ENCODE peak calls at places on chromosomes 5 and 9, in seven cellular contexts. One of them, this sample, is unnamed.

GRCh38 chr5:38540348-38540747 is 16.1 kb downstream of the LIFR start:
- DNase-seq in gastrocnemius medialis: peak
- DNase-seq in A549: no peak
- DNase-seq in ovary: no peak
- DNase-seq in erythroblast: no peak
- DNase-seq in IMR-90: no peak
- DNase-seq in body of pancreas: peak
- DNase-seq in this sample: no peak

GRCh38 chr9:89542461-89543021 is 44.6 kb upstream of the SEMA4D start:
- DNase-seq in body of pancreas: no peak
- DNase-seq in erythroblast: no peak
- DNase-seq in IMR-90: no peak
- DNase-seq in A549: no peak
- DNase-seq in gastrocnemius medialis: no peak
- DNase-seq in ovary: no peak
- DNase-seq in this sample: no peak

GRCh38 chr5:169701910-169702451 is 64.9 kb downstream of the DOCK2 start:
- DNase-seq in erythroblast: peak
- DNase-seq in ovary: no peak
- DNase-seq in A549: no peak
- DNase-seq in gastrocnemius medialis: no peak
- DNase-seq in body of pancreas: no peak
- DNase-seq in IMR-90: peak
- DNase-seq in this sample: no peak

GRCh38 chr9:110602281-110602680 is 22.7 kb upstream of the SVEP1 start:
- DNase-seq in IMR-90: no peak
- DNase-seq in gastrocnemius medialis: no peak
- DNase-seq in body of pancreas: no peak
- DNase-seq in A549: no peak
- DNase-seq in erythroblast: no peak
- DNase-seq in ovary: no peak
- DNase-seq in this sample: no peak

GRCh38 chr5:133497608-133498348 is 114.6 kb downstream of the FSTL4 start:
- DNase-seq in erythroblast: no peak
- DNase-seq in ovary: no peak
- DNase-seq in A549: no peak
- DNase-seq in gastrocnemius medialis: no peak
- DNase-seq in body of pancreas: no peak
- DNase-seq in IMR-90: no peak
- DNase-seq in this sample: no peak

GRCh38 chr9:75063556-75064305 is 24.2 kb downstream of the NMRK1 start:
- DNase-seq in gastrocnemius medialis: no peak
- DNase-seq in A549: no peak
- DNase-seq in IMR-90: peak
- DNase-seq in ovary: no peak
- DNase-seq in body of pancreas: no peak
- DNase-seq in erythroblast: no peak
- DNase-seq in this sample: peak

GRCh38 chr5:138953370-138954256 is 78.5 kb upstream of the LRRTM2 start:
- DNase-seq in gastrocnemius medialis: peak
- DNase-seq in body of pancreas: peak
- DNase-seq in IMR-90: peak
- DNase-seq in erythroblast: peak
- DNase-seq in A549: no peak
- DNase-seq in ovary: peak
- DNase-seq in this sample: no peak

GRCh38 chr9:72564517-72565281 is 43.3 kb downstream of the TMC1 start:
- DNase-seq in erythroblast: no peak
- DNase-seq in gastrocnemius medialis: no peak
- DNase-seq in body of pancreas: no peak
- DNase-seq in A549: no peak
- DNase-seq in IMR-90: no peak
- DNase-seq in ovary: no peak
- DNase-seq in this sample: no peak

DNA sequence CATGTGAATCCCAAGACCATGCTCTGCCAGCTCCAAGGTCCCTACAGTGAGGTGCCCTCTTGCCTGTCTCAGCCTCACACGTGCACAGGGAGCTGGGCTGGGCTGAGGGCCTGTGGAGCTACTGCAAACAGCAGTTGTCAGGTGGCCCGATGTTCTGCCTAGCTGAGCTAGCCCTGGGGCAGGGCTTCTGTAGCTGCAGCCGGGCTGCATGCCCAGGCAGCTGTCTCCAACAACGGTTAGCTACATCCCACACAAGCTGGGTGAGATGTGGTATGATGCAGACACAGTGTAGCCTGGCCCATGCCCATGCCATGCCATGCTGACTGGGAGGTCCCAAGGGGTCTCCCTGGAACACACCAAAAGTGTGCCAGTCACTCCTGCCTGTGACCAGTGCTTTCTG is 62.0 kb downstream of the MACROH2A1 start:
- DNase-seq in gastrocnemius medialis: no peak
- DNase-seq in ovary: no peak
- DNase-seq in A549: no peak
- DNase-seq in body of pancreas: no peak
- DNase-seq in IMR-90: no peak
- DNase-seq in erythroblast: no peak
- DNase-seq in this sample: no peak
- TF ChIP-seq POLR2A in gastrocnemius medialis: no peak
- TF ChIP-seq POLR2A in ovary: no peak
- TF ChIP-seq POLR2A in A549: no peak
- TF ChIP-seq POLR2A in body of pancreas: no peak
- TF ChIP-seq POLR2A in IMR-90: no peak
- TF ChIP-seq POLR2A in erythroblast: no peak
- TF ChIP-seq POLR2A in this sample: no peak

GRCh38 chr9:36833954-36834353 is 200.1 kb downstream of the PAX5 start:
- DNase-seq in A549: no peak
- DNase-seq in body of pancreas: no peak
- DNase-seq in ovary: no peak
- DNase-seq in IMR-90: no peak
- DNase-seq in gastrocnemius medialis: no peak
- DNase-seq in erythroblast: no peak
- DNase-seq in this sample: no peak

GRCh38 chr9:36836486-36836885 is 197.6 kb downstream of the PAX5 start:
- DNase-seq in body of pancreas: no peak
- DNase-seq in A549: no peak
- DNase-seq in ovary: no peak
- DNase-seq in IMR-90: no peak
- DNase-seq in gastrocnemius medialis: no peak
- DNase-seq in erythroblast: no peak
- DNase-seq in this sample: no peak

GRCh38 chr9:36837431-36838405 is 196.3 kb downstream of the PAX5 start:
- DNase-seq in IMR-90: no peak
- DNase-seq in A549: no peak
- DNase-seq in body of pancreas: no peak
- DNase-seq in gastrocnemius medialis: no peak
- DNase-seq in ovary: no peak
- DNase-seq in erythroblast: no peak
- DNase-seq in this sample: no peak

GRCh38 chr9:36834736-36835135 is 199.3 kb downstream of the PAX5 start:
- DNase-seq in IMR-90: no peak
- DNase-seq in gastrocnemius medialis: no peak
- DNase-seq in ovary: no peak
- DNase-seq in body of pancreas: no peak
- DNase-seq in A549: no peak
- DNase-seq in erythroblast: no peak
- DNase-seq in this sample: no peak

DNA sequence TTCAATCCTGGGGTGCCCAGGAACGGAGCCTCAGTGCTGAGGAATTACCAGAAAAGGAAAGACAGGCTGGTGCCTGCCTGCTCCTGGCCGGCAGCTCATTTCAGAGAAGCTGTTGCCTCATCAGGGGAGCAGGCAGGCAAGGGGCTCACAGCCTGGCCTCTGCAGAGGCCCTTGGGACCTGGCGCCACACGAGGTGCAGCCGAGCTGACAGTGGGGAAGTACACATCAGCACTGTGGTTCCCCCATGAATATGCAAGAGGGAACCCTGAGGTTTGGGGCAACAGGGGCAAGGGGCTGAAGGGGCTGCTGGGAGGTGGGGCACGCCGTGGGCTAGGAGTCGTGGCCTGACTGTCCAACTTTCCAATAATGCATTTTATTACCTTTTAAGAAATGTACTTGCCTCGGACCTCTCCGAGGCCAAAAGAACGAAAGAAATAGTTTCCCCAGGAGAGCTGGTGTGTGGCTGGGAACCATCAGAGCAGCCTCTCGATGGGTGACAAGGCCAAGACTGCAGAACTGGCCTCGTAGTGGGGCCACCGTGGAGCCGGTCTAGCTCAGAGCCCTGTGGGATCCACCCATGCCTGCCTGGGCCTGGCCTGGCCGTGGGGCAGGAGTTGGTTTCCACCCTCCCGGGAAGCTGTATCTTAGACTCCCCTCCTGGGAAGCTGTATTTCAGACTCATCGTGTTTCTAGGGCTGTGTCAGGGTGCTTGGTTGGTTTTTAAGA is 198.6 kb downstream of the PAX5 start:
- DNase-seq in IMR-90: no peak
- DNase-seq in body of pancreas: no peak
- DNase-seq in erythroblast: no peak
- DNase-seq in ovary: no peak
- DNase-seq in gastrocnemius medialis: no peak
- DNase-seq in A549: no peak
- DNase-seq in this sample: no peak
- TF ChIP-seq POLR2A in IMR-90: no peak
- TF ChIP-seq POLR2A in body of pancreas: no peak
- TF ChIP-seq POLR2A in erythroblast: no peak
- TF ChIP-seq POLR2A in ovary: no peak
- TF ChIP-seq POLR2A in gastrocnemius medialis: no peak
- TF ChIP-seq POLR2A in A549: no peak
- TF ChIP-seq POLR2A in this sample: no peak

DNA sequence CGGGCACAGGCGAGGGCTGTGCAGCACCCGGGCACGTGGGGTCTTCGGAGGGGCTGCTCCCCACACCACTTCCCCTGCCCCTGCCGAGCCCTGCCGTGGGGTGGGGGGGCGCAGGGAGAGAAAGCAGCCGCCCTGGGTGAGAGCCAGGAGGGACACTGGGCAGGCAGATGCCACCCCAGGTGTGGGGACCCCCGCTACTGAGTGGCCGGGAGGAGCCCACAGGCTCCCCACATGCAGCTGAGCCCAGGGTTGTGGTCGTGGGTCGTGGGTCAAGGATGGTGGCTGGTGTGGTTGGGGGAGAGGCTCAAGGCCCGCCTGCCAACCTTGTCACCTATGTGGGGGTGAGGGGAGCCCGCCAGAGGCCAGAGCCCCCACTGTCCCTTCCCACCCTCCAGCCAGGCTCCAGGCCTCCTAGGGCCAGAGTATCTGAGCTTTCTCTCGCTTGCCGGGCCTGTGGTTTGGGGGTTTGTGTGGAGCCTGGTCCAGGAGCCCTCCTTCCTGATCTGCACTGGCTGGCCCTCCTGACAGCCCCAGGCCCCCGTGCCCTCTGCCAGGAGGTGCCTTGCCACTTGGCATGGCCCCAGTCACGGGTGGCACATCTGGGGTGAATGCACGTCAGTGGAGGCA is 35.5 kb downstream of the EXOC3 start:
- DNase-seq in ovary: no peak
- DNase-seq in IMR-90: no peak
- DNase-seq in erythroblast: no peak
- DNase-seq in gastrocnemius medialis: no peak
- DNase-seq in A549: no peak
- DNase-seq in body of pancreas: no peak
- DNase-seq in this sample: no peak
- TF ChIP-seq POLR2A in ovary: no peak
- TF ChIP-seq POLR2A in IMR-90: no peak
- TF ChIP-seq POLR2A in erythroblast: no peak
- TF ChIP-seq POLR2A in gastrocnemius medialis: no peak
- TF ChIP-seq POLR2A in A549: no peak
- TF ChIP-seq POLR2A in body of pancreas: no peak
- TF ChIP-seq POLR2A in this sample: no peak

DNA sequence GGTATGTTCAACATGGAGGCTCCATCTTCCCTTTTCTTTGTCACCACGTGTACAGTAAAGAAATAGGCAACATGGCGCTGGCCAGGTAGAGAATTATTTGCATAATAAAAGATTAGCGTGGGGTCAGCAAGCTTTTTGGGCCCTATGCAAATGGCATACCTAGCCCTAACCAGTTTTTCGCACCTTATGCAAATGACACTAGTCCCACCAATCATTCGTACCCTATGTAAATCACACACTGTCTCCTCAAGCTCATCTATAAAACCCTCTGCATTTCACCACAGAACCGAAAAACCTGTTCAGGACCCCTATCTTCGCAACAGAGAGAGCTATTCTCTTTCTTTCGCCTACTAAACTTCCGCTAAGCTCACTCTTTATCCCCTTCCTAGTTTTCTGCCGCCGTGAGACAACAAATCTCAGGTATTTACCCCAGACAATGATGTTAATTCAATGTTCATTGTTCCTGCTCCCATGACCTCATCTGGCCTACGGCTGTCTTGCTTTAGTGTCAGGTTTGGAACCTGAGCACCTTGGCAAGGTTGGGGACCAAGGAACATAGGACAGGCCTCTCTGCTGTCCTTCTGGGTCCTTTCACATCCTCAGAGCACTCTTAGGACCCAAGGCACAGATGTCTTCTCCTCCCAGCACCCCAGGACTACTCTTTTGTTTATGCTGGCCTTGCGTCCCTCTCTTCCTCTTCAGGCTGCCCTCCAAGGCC is 180.7 kb upstream of the RAI14 start:
- DNase-seq in erythroblast: no peak
- DNase-seq in gastrocnemius medialis: no peak
- DNase-seq in A549: no peak
- DNase-seq in IMR-90: no peak
- DNase-seq in body of pancreas: no peak
- DNase-seq in ovary: no peak
- DNase-seq in this sample: no peak
- TF ChIP-seq POLR2A in erythroblast: no peak
- TF ChIP-seq POLR2A in gastrocnemius medialis: no peak
- TF ChIP-seq POLR2A in A549: no peak
- TF ChIP-seq POLR2A in IMR-90: no peak
- TF ChIP-seq POLR2A in body of pancreas: no peak
- TF ChIP-seq POLR2A in ovary: no peak
- TF ChIP-seq POLR2A in this sample: no peak

DNA sequence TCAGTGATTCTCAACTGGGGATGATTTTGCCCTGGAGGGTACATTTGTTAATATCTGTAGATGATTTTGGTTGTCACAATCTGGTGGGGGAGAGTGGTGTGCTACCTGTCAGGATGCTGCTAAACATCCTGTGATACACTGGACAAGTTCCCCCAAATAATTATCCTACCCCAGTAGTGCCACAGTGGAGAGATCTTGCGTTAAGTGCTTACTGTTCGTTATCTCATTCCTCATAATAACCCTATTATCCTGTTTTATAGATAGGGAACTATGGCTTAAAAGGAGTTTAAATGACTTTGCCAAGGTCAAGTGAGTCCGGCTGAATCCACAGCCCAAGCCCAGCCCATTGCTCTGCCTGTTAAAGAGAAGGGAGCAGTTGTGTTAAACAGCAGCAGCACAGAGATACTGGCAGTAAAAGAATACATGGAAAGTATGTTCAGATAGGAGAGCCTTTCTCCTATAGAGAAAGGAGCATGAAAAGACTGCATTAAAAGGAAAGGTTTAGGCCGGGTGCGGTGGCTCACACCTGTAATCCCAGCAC is 15.4 kb downstream of the CNOT8 start:
- DNase-seq in ovary: no peak
- DNase-seq in erythroblast: no peak
- DNase-seq in A549: no peak
- DNase-seq in IMR-90: no peak
- DNase-seq in body of pancreas: no peak
- DNase-seq in gastrocnemius medialis: no peak
- DNase-seq in this sample: no peak
- TF ChIP-seq POLR2A in ovary: no peak
- TF ChIP-seq POLR2A in erythroblast: no peak
- TF ChIP-seq POLR2A in A549: no peak
- TF ChIP-seq POLR2A in IMR-90: no peak
- TF ChIP-seq POLR2A in body of pancreas: no peak
- TF ChIP-seq POLR2A in gastrocnemius medialis: no peak
- TF ChIP-seq POLR2A in this sample: no peak